ENCODE peak calls at places on chromosome X, in six cellular contexts. One of them, this sample, is unnamed.

GRCh38 chrX:136397001-136397400 is 90.7 kb upstream of the BRS3 start:
- DNase-seq in Panc1: no peak
- DNase-seq in nephron progenitor cell: no peak
- DNase-seq in WTC11: no peak
- DNase-seq in GM20000: no peak
- DNase-seq in tibial nerve: no peak
- DNase-seq in this sample: no peak

GRCh38 chrX:136525738-136526606 is 6.0 kb upstream of the VGLL1 start:
- DNase-seq in Panc1: peak; percentile 22
- DNase-seq in nephron progenitor cell: no peak
- DNase-seq in WTC11: no peak
- DNase-seq in GM20000: no peak
- DNase-seq in tibial nerve: peak; percentile 57
- DNase-seq in this sample: no peak

GRCh38 chrX:154696328-154697045 is 43.1 kb upstream of the CTAG2 start:
- DNase-seq in Panc1: no peak
- DNase-seq in nephron progenitor cell: no peak
- DNase-seq in WTC11: no peak
- DNase-seq in GM20000: no peak
- DNase-seq in tibial nerve: no peak
- DNase-seq in this sample: no peak

GRCh38 chrX:38060331-38060878 is 54.1 kb downstream of the SYTL5 start:
- DNase-seq in Panc1: no peak
- DNase-seq in nephron progenitor cell: no peak
- DNase-seq in WTC11: no peak
- DNase-seq in GM20000: no peak
- DNase-seq in tibial nerve: no peak
- DNase-seq in this sample: no peak

GRCh38 chrX:113868169-113868568 is 715.7 kb upstream of the HTR2C start:
- DNase-seq in Panc1: no peak
- DNase-seq in nephron progenitor cell: no peak
- DNase-seq in WTC11: no peak
- DNase-seq in GM20000: no peak
- DNase-seq in tibial nerve: no peak
- DNase-seq in this sample: no peak

GRCh38 chrX:118756111-118756510 is 28.7 kb downstream of the IL13RA1 start:
- DNase-seq in Panc1: no peak
- DNase-seq in nephron progenitor cell: no peak
- DNase-seq in WTC11: no peak
- DNase-seq in GM20000: no peak
- DNase-seq in tibial nerve: peak; percentile 9
- DNase-seq in this sample: no peak

GRCh38 chrX:120365320-120365719 is 3.4 kb downstream of the ATP1B4 start:
- DNase-seq in Panc1: no peak
- DNase-seq in nephron progenitor cell: peak; percentile 33
- DNase-seq in WTC11: peak; percentile 74
- DNase-seq in GM20000: peak; percentile 24
- DNase-seq in tibial nerve: no peak
- DNase-seq in this sample: no peak

GRCh38 chrX:33831211-33831610 is 300.9 kb downstream of the FAM47A start:
- DNase-seq in Panc1: no peak
- DNase-seq in nephron progenitor cell: no peak
- DNase-seq in WTC11: no peak
- DNase-seq in GM20000: no peak
- DNase-seq in tibial nerve: no peak
- DNase-seq in this sample: no peak

GRCh38 chrX:110015027-110015426 is 12.1 kb downstream of the TMEM164 start:
- DNase-seq in Panc1: no peak
- DNase-seq in nephron progenitor cell: no peak
- DNase-seq in WTC11: no peak
- DNase-seq in GM20000: no peak
- DNase-seq in tibial nerve: no peak
- DNase-seq in this sample: no peak

GRCh38 chrX:37809970-37810369 is 30.1 kb downstream of the CYBB start:
- DNase-seq in Panc1: no peak
- DNase-seq in nephron progenitor cell: no peak
- DNase-seq in WTC11: no peak
- DNase-seq in GM20000: no peak
- DNase-seq in tibial nerve: no peak
- DNase-seq in this sample: no peak

GRCh38 chrX:19875051-19875432 is 12.4 kb downstream of the SH3KBP1 start:
- DNase-seq in Panc1: no peak
- DNase-seq in nephron progenitor cell: no peak
- DNase-seq in WTC11: no peak
- DNase-seq in GM20000: no peak
- DNase-seq in tibial nerve: peak; percentile 4
- DNase-seq in this sample: no peak

GRCh38 chrX:24025741-24026402 is 1.1 kb downstream of the KLHL15 start:
- DNase-seq in Panc1: no peak
- DNase-seq in nephron progenitor cell: no peak
- DNase-seq in WTC11: peak; percentile 45
- DNase-seq in GM20000: no peak
- DNase-seq in tibial nerve: peak; percentile 47
- DNase-seq in this sample: no peak

GRCh38 chrX:25206761-25207160 is 191.0 kb upstream of the ARX start:
- DNase-seq in Panc1: no peak
- DNase-seq in nephron progenitor cell: no peak
- DNase-seq in WTC11: no peak
- DNase-seq in GM20000: no peak
- DNase-seq in tibial nerve: no peak
- DNase-seq in this sample: no peak

GRCh38 chrX:37302569-37302968 is 46.6 kb upstream of the PRRG1 start:
- DNase-seq in Panc1: no peak
- DNase-seq in nephron progenitor cell: no peak
- DNase-seq in WTC11: peak; percentile 29
- DNase-seq in GM20000: no peak
- DNase-seq in tibial nerve: peak; percentile 5
- DNase-seq in this sample: no peak

GRCh38 chrX:9670136-9670905 is 95.3 kb downstream of the GPR143 start:
- DNase-seq in Panc1: no peak
- DNase-seq in nephron progenitor cell: no peak
- DNase-seq in WTC11: no peak
- DNase-seq in GM20000: no peak
- DNase-seq in tibial nerve: no peak
- DNase-seq in this sample: no peak

GRCh38 chrX:3184176-3184930 is 143.1 kb downstream of the ARSF start:
- DNase-seq in Panc1: no peak
- DNase-seq in nephron progenitor cell: no peak
- DNase-seq in WTC11: no peak
- DNase-seq in GM20000: no peak
- DNase-seq in tibial nerve: peak; percentile 8
- DNase-seq in this sample: no peak

GRCh38 chrX:119503484-119503861 is 35.2 kb downstream of the SLC25A5 start:
- DNase-seq in Panc1: peak; percentile 61
- DNase-seq in nephron progenitor cell: no peak
- DNase-seq in WTC11: no peak
- DNase-seq in GM20000: no peak
- DNase-seq in tibial nerve: no peak
- DNase-seq in this sample: no peak

GRCh38 chrX:71578253-71579135 is at the start of gene GCNA:
- DNase-seq in Panc1: no peak
- DNase-seq in nephron progenitor cell: no peak
- DNase-seq in WTC11: no peak
- DNase-seq in GM20000: peak; percentile 12
- DNase-seq in tibial nerve: no peak
- DNase-seq in this sample: no peak

GRCh38 chrX:27548624-27549023 is 41.5 kb upstream of the DCAF8L2 start:
- DNase-seq in Panc1: no peak
- DNase-seq in nephron progenitor cell: no peak
- DNase-seq in WTC11: no peak
- DNase-seq in GM20000: no peak
- DNase-seq in tibial nerve: no peak
- DNase-seq in this sample: no peak

DNA sequence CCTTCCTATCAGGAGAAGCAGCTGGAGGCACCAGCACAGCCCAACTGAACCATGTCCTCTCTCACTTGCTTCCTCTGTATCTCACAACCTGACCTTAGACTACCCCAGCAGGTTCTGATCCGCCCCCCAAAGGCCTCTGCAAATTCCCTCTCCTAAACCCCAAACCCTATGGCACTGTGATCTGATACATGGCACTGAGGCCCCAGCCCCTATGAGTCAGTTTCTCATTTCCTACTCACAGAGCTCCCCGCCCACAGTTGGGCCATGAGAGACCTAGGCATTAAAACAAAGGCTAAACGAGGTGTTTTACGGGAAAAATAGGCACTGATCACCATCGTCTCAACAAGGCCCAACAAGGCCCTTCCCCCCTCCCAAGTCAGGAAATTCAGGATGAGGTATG is 19.1 kb downstream of the SASH3 start:
- DNase-seq in Panc1: no peak
- DNase-seq in nephron progenitor cell: no peak
- DNase-seq in WTC11: no peak
- DNase-seq in GM20000: no peak
- DNase-seq in tibial nerve: no peak
- DNase-seq in this sample: no peak
- TF ChIP-seq CTCF in Panc1: no peak
- TF ChIP-seq CTCF in nephron progenitor cell: no peak
- TF ChIP-seq CTCF in WTC11: no peak
- TF ChIP-seq CTCF in GM20000: no peak
- TF ChIP-seq CTCF in tibial nerve: no peak
- TF ChIP-seq CTCF in this sample: no peak

GRCh38 chrX:40201486-40201885 is 103.7 kb upstream of the BCOR start:
- DNase-seq in Panc1: no peak
- DNase-seq in nephron progenitor cell: no peak
- DNase-seq in WTC11: no peak
- DNase-seq in GM20000: peak; percentile 61
- DNase-seq in tibial nerve: no peak
- DNase-seq in this sample: no peak
- TF ChIP-seq CTCF in Panc1: no peak
- TF ChIP-seq CTCF in nephron progenitor cell: no peak
- TF ChIP-seq CTCF in WTC11: no peak
- TF ChIP-seq CTCF in GM20000: no peak
- TF ChIP-seq CTCF in tibial nerve: no peak
- TF ChIP-seq CTCF in this sample: no peak

DNA sequence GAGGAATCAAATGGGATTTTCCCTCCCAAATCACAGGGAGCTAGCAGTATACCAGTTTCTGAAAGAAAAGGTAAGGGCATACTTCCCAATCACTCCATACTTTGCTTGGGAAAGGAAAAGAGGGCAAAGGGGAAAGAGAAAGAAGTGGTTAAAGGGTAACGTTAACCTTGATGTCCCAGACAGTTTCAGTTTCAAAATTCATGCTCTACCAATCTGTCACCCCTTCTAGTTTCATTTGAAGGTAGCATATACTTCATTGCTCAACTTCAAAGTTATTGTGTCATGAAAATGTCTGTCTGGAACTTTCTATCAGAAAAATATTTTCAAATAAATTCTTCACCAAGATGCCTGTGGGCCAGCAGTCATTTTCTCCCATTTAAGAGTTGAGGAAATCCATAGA is 16.0 kb downstream of the TNMD start:
- DNase-seq in Panc1: no peak
- DNase-seq in nephron progenitor cell: no peak
- DNase-seq in WTC11: no peak
- DNase-seq in GM20000: no peak
- DNase-seq in tibial nerve: no peak
- DNase-seq in this sample: no peak
- TF ChIP-seq CTCF in Panc1: no peak
- TF ChIP-seq CTCF in nephron progenitor cell: no peak
- TF ChIP-seq CTCF in WTC11: no peak
- TF ChIP-seq CTCF in GM20000: no peak
- TF ChIP-seq CTCF in tibial nerve: no peak
- TF ChIP-seq CTCF in this sample: no peak

DNA sequence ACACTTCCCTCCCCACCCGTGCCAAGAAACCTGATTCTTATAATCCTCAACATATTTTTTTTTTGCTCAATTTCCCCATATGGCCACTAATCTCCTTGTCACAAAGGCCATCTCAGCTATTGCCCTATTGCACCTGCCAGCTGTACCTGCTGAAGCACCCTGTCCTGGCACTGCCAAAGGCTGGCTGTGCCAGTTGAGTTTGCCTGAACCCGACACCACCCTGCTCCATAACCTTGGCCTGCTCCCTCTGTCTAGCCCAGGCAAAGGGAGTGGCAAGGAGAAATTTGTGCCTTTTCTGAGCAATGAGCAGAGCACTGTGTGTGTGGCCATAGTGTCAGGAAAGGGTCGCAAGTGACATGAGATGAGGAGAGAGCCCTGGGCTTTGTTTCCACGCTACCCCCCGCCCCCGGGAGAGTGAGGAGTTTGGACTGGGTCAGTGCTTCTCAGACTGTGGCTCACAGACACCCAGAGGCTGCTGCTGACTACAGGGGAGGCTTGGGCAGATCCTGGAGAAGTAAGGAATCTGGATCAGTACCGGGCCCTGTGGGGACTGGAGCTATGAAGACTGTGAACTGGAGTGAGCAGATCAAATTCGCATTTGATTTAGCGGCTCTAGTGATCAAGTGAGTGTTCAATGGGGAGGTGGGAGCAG is 42.2 kb upstream of the HMGB3 start:
- DNase-seq in Panc1: no peak
- DNase-seq in nephron progenitor cell: no peak
- DNase-seq in WTC11: no peak
- DNase-seq in GM20000: no peak
- DNase-seq in tibial nerve: no peak
- DNase-seq in this sample: no peak
- TF ChIP-seq CTCF in Panc1: no peak
- TF ChIP-seq CTCF in nephron progenitor cell: no peak
- TF ChIP-seq CTCF in WTC11: no peak
- TF ChIP-seq CTCF in GM20000: no peak
- TF ChIP-seq CTCF in tibial nerve: no peak
- TF ChIP-seq CTCF in this sample: no peak

GRCh38 chrX:153565996-153566580 is 32.9 kb downstream of the CCNQ start:
- DNase-seq in Panc1: no peak
- DNase-seq in nephron progenitor cell: peak; percentile 43
- DNase-seq in WTC11: peak; percentile 40
- DNase-seq in GM20000: no peak
- DNase-seq in tibial nerve: no peak
- DNase-seq in this sample: no peak

GRCh38 chrX:153572601-153573000 is 26.3 kb downstream of the CCNQ start:
- DNase-seq in Panc1: no peak
- DNase-seq in nephron progenitor cell: no peak
- DNase-seq in WTC11: no peak
- DNase-seq in GM20000: no peak
- DNase-seq in tibial nerve: no peak
- DNase-seq in this sample: no peak

GRCh38 chrX:153569475-153569874 is 29.5 kb downstream of the CCNQ start:
- DNase-seq in Panc1: no peak
- DNase-seq in nephron progenitor cell: no peak
- DNase-seq in WTC11: no peak
- DNase-seq in GM20000: no peak
- DNase-seq in tibial nerve: no peak
- DNase-seq in this sample: no peak

GRCh38 chrX:153571159-153571908 is 27.6 kb downstream of the CCNQ start:
- DNase-seq in Panc1: no peak
- DNase-seq in nephron progenitor cell: no peak
- DNase-seq in WTC11: no peak
- DNase-seq in GM20000: no peak
- DNase-seq in tibial nerve: no peak
- DNase-seq in this sample: no peak

DNA sequence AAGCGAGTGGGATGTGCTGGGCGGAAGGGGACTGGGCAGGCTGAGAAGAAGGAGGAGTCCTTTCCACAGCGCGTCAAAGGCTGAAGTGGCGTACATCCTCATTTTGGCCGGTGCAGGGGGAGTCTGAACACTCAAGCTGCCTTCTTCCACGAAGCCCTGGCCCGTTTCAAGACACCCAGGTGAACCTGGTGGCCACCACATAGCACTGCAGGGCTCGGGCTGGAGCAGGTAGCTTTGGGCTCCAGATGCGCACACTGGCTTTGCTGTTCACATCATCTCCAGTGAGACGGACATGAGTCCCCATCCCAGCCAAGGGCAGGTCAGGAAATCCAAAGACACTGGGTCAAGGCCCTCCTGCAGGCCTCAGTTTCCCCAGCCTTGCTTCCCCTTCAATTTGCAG is 30.3 kb downstream of the CCNQ start:
- DNase-seq in Panc1: no peak
- DNase-seq in nephron progenitor cell: no peak
- DNase-seq in WTC11: peak; percentile 24
- DNase-seq in GM20000: no peak
- DNase-seq in tibial nerve: no peak
- DNase-seq in this sample: no peak
- TF ChIP-seq CTCF in Panc1: no peak
- TF ChIP-seq CTCF in nephron progenitor cell: no peak
- TF ChIP-seq CTCF in WTC11: no peak
- TF ChIP-seq CTCF in GM20000: no peak
- TF ChIP-seq CTCF in tibial nerve: no peak
- TF ChIP-seq CTCF in this sample: peak; percentile 13

This sample was measured in mesothelial cell of epicardium.